ENCODE peak calls at places on chromosomes 4 and X, in ten cellular contexts. One of them, this sample, is unnamed.
A peak's percentile ranks its signal among the peaks of the same experiment; 100 is the strongest.

GRCh38 chrX:109719262-109719661 is 13.8 kb downstream of the ACSL4 start:
- DNase-seq in ovary: no peak
- DNase-seq in PC-3: no peak
- DNase-seq in HCT116: no peak
- DNase-seq in kidney epithelial cell: no peak
- DNase-seq in psoas muscle: no peak
- DNase-seq in tibial nerve: no peak
- DNase-seq in hepatocyte: no peak
- DNase-seq in endothelial cell of umbilical vein: no peak
- DNase-seq in dorsolateral prefrontal cortex: no peak
- DNase-seq in this sample: no peak

GRCh38 chr4:145609494-145610427 is 9.4 kb upstream of the MMAA start:
- DNase-seq in ovary: peak; percentile 65
- DNase-seq in PC-3: peak; percentile 90
- DNase-seq in HCT116: peak; percentile 68
- DNase-seq in kidney epithelial cell: no peak
- DNase-seq in psoas muscle: peak; percentile 24
- DNase-seq in tibial nerve: peak; percentile 90
- DNase-seq in hepatocyte: peak; percentile 71
- DNase-seq in endothelial cell of umbilical vein: peak; percentile 91
- DNase-seq in dorsolateral prefrontal cortex: peak; percentile 83
- DNase-seq in this sample: no peak

GRCh38 chr4:189787216-189788031 is 153.2 kb upstream of the FRG1 start:
- DNase-seq in ovary: no peak
- DNase-seq in PC-3: no peak
- DNase-seq in HCT116: no peak
- DNase-seq in kidney epithelial cell: no peak
- DNase-seq in psoas muscle: no peak
- DNase-seq in tibial nerve: no peak
- DNase-seq in hepatocyte: no peak
- DNase-seq in endothelial cell of umbilical vein: no peak
- DNase-seq in dorsolateral prefrontal cortex: no peak
- DNase-seq in this sample: no peak

GRCh38 chrX:400258-400657 is 13.6 kb upstream of the PPP2R3B start:
- DNase-seq in ovary: no peak
- DNase-seq in PC-3: no peak
- DNase-seq in HCT116: no peak
- DNase-seq in kidney epithelial cell: no peak
- DNase-seq in psoas muscle: no peak
- DNase-seq in tibial nerve: no peak
- DNase-seq in hepatocyte: no peak
- DNase-seq in endothelial cell of umbilical vein: no peak
- DNase-seq in dorsolateral prefrontal cortex: no peak
- DNase-seq in this sample: no peak

GRCh38 chr4:133801858-133802257 is 399.7 kb downstream of the PABPC4L start:
- DNase-seq in ovary: no peak
- DNase-seq in PC-3: no peak
- DNase-seq in HCT116: no peak
- DNase-seq in kidney epithelial cell: no peak
- DNase-seq in psoas muscle: no peak
- DNase-seq in tibial nerve: no peak
- DNase-seq in hepatocyte: no peak
- DNase-seq in endothelial cell of umbilical vein: peak; percentile 8
- DNase-seq in dorsolateral prefrontal cortex: no peak
- DNase-seq in this sample: no peak

GRCh38 chrX:109954955-109955354 is 48.0 kb upstream of the TMEM164 start:
- DNase-seq in ovary: no peak
- DNase-seq in PC-3: peak; percentile 41
- DNase-seq in HCT116: no peak
- DNase-seq in kidney epithelial cell: no peak
- DNase-seq in psoas muscle: no peak
- DNase-seq in tibial nerve: no peak
- DNase-seq in hepatocyte: no peak
- DNase-seq in endothelial cell of umbilical vein: peak; percentile 21
- DNase-seq in dorsolateral prefrontal cortex: no peak
- DNase-seq in this sample: no peak

GRCh38 chrX:68676340-68676739 is 28.9 kb downstream of the STARD8 start:
- DNase-seq in ovary: no peak
- DNase-seq in PC-3: no peak
- DNase-seq in HCT116: no peak
- DNase-seq in kidney epithelial cell: no peak
- DNase-seq in psoas muscle: no peak
- DNase-seq in tibial nerve: no peak
- DNase-seq in hepatocyte: no peak
- DNase-seq in endothelial cell of umbilical vein: no peak
- DNase-seq in dorsolateral prefrontal cortex: no peak
- DNase-seq in this sample: no peak

GRCh38 chr4:20509315-20509714 is 190.9 kb upstream of the PACRGL start:
- DNase-seq in ovary: no peak
- DNase-seq in PC-3: no peak
- DNase-seq in HCT116: no peak
- DNase-seq in kidney epithelial cell: no peak
- DNase-seq in psoas muscle: no peak
- DNase-seq in tibial nerve: no peak
- DNase-seq in hepatocyte: no peak
- DNase-seq in endothelial cell of umbilical vein: no peak
- DNase-seq in dorsolateral prefrontal cortex: no peak
- DNase-seq in this sample: no peak

GRCh38 chr4:131644619-131645018 is 1504.5 kb upstream of the PCDH10 start:
- DNase-seq in ovary: no peak
- DNase-seq in PC-3: peak; percentile 38
- DNase-seq in HCT116: peak; percentile 35
- DNase-seq in kidney epithelial cell: peak; percentile 12
- DNase-seq in psoas muscle: no peak
- DNase-seq in tibial nerve: no peak
- DNase-seq in hepatocyte: peak; percentile 26
- DNase-seq in endothelial cell of umbilical vein: peak; percentile 32
- DNase-seq in dorsolateral prefrontal cortex: no peak
- DNase-seq in this sample: no peak

GRCh38 chr4:71333960-71334951 is 4.6 kb upstream of the SLC4A4 start:
- DNase-seq in ovary: no peak
- DNase-seq in PC-3: peak; percentile 60
- DNase-seq in HCT116: no peak
- DNase-seq in kidney epithelial cell: no peak
- DNase-seq in psoas muscle: no peak
- DNase-seq in tibial nerve: no peak
- DNase-seq in hepatocyte: no peak
- DNase-seq in endothelial cell of umbilical vein: no peak
- DNase-seq in dorsolateral prefrontal cortex: no peak
- DNase-seq in this sample: no peak

GRCh38 chr4:59060895-59061294 is 1950.7 kb upstream of the IGFBP7 start:
- DNase-seq in ovary: no peak
- DNase-seq in PC-3: peak; percentile 23
- DNase-seq in HCT116: no peak
- DNase-seq in kidney epithelial cell: no peak
- DNase-seq in psoas muscle: no peak
- DNase-seq in tibial nerve: no peak
- DNase-seq in hepatocyte: no peak
- DNase-seq in endothelial cell of umbilical vein: no peak
- DNase-seq in dorsolateral prefrontal cortex: no peak
- DNase-seq in this sample: no peak

GRCh38 chr4:176186067-176186466 is 9.3 kb downstream of the SPATA4 start:
- DNase-seq in ovary: no peak
- DNase-seq in PC-3: no peak
- DNase-seq in HCT116: no peak
- DNase-seq in kidney epithelial cell: no peak
- DNase-seq in psoas muscle: no peak
- DNase-seq in tibial nerve: no peak
- DNase-seq in hepatocyte: no peak
- DNase-seq in endothelial cell of umbilical vein: no peak
- DNase-seq in dorsolateral prefrontal cortex: no peak
- DNase-seq in this sample: no peak

GRCh38 chr4:113406723-113407016 is 354.9 kb downstream of the CAMK2D start:
- DNase-seq in ovary: no peak
- DNase-seq in PC-3: peak; percentile 62
- DNase-seq in HCT116: no peak
- DNase-seq in kidney epithelial cell: no peak
- DNase-seq in psoas muscle: no peak
- DNase-seq in tibial nerve: no peak
- DNase-seq in hepatocyte: no peak
- DNase-seq in endothelial cell of umbilical vein: no peak
- DNase-seq in dorsolateral prefrontal cortex: no peak
- DNase-seq in this sample: no peak

GRCh38 chrX:10467793-10468192 is 152.6 kb downstream of the MID1 start:
- DNase-seq in ovary: no peak
- DNase-seq in PC-3: no peak
- DNase-seq in HCT116: no peak
- DNase-seq in kidney epithelial cell: no peak
- DNase-seq in psoas muscle: no peak
- DNase-seq in tibial nerve: no peak
- DNase-seq in hepatocyte: no peak
- DNase-seq in endothelial cell of umbilical vein: no peak
- DNase-seq in dorsolateral prefrontal cortex: no peak
- DNase-seq in this sample: no peak

GRCh38 chrX:73581002-73581628 is 18.1 kb downstream of the CHIC1 start:
- DNase-seq in ovary: no peak
- DNase-seq in PC-3: peak; percentile 66
- DNase-seq in HCT116: no peak
- DNase-seq in kidney epithelial cell: peak; percentile 4
- DNase-seq in psoas muscle: no peak
- DNase-seq in tibial nerve: no peak
- DNase-seq in hepatocyte: peak; percentile 6
- DNase-seq in endothelial cell of umbilical vein: peak; percentile 12
- DNase-seq in dorsolateral prefrontal cortex: no peak
- DNase-seq in this sample: no peak

GRCh38 chrX:152028611-152029010 is 54.1 kb upstream of the GABRE start:
- DNase-seq in ovary: no peak
- DNase-seq in PC-3: no peak
- DNase-seq in HCT116: no peak
- DNase-seq in kidney epithelial cell: no peak
- DNase-seq in psoas muscle: no peak
- DNase-seq in tibial nerve: no peak
- DNase-seq in hepatocyte: no peak
- DNase-seq in endothelial cell of umbilical vein: no peak
- DNase-seq in dorsolateral prefrontal cortex: no peak
- DNase-seq in this sample: no peak

GRCh38 chrX:152020895-152021294 is 46.4 kb upstream of the GABRE start:
- DNase-seq in ovary: no peak
- DNase-seq in PC-3: no peak
- DNase-seq in HCT116: no peak
- DNase-seq in kidney epithelial cell: no peak
- DNase-seq in psoas muscle: no peak
- DNase-seq in tibial nerve: no peak
- DNase-seq in hepatocyte: no peak
- DNase-seq in endothelial cell of umbilical vein: no peak
- DNase-seq in dorsolateral prefrontal cortex: no peak
- DNase-seq in this sample: no peak

GRCh38 chrX:152024710-152025109 is 50.2 kb upstream of the GABRE start:
- DNase-seq in ovary: no peak
- DNase-seq in PC-3: no peak
- DNase-seq in HCT116: no peak
- DNase-seq in kidney epithelial cell: no peak
- DNase-seq in psoas muscle: no peak
- DNase-seq in tibial nerve: no peak
- DNase-seq in hepatocyte: no peak
- DNase-seq in endothelial cell of umbilical vein: no peak
- DNase-seq in dorsolateral prefrontal cortex: no peak
- DNase-seq in this sample: no peak

DNA sequence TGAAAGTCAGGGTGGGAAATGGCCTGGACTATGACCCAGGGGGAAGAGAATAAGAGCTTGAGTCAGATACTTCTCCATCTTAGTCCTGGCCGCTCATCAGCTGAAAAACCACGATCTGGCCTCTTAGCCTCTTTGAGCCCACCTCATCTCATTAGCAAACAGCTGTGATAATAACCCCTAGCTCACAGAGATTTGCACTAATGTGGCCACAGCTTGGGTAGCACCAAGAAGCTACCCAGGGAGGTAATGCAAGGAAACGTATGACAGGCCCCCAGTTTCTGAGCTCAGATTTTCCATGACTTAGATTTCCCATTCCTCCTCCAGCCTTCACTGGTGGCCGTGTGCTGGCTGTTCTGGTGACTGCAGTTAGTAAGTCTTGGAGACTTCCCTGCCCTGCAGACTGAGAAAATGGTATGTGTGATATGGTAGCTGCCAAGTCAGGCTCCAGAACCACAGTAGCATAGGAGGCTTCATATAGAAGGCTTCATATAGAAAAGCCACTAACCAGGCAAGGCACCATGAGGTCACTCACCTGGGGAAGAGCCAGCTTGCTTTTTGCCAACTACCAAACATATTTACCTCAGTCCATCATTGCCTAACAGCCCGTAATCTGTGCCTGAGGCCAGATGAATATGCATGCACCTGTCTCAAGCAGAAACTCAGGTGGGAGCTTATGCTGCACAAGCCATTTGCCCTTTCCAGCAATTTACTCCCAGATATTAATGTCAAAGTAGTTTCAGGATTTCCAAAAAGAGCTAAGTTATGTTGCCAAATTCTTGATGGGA is 51.4 kb upstream of the GABRE start:
- DNase-seq in ovary: no peak
- DNase-seq in PC-3: no peak
- DNase-seq in HCT116: no peak
- DNase-seq in kidney epithelial cell: no peak
- DNase-seq in psoas muscle: no peak
- DNase-seq in tibial nerve: no peak
- DNase-seq in hepatocyte: no peak
- DNase-seq in endothelial cell of umbilical vein: no peak
- DNase-seq in dorsolateral prefrontal cortex: no peak
- DNase-seq in this sample: no peak
- H3K27me3 ChIP-seq in ovary: no peaks in the 10 kb centered on the region
- H3K27me3 ChIP-seq in PC-3: no peaks in the 10 kb centered on the region
- H3K27me3 ChIP-seq in HCT116: no peaks in the 10 kb centered on the region
- H3K27me3 ChIP-seq in kidney epithelial cell: no peaks in the 10 kb centered on the region
- H3K27me3 ChIP-seq in psoas muscle: no peaks in the 10 kb centered on the region
- H3K27me3 ChIP-seq in tibial nerve: no peaks in the 10 kb centered on the region
- H3K27me3 ChIP-seq in hepatocyte: no peaks in the 10 kb centered on the region
- H3K27me3 ChIP-seq in endothelial cell of umbilical vein: no peaks in the 10 kb centered on the region
- H3K27me3 ChIP-seq in dorsolateral prefrontal cortex: peaks cover 27% of the 10 kb centered on the region
- H3K27me3 ChIP-seq in this sample: no peaks in the 10 kb centered on the region

GRCh38 chrX:131217878-131218486 is 71.1 kb downstream of the IGSF1 start:
- DNase-seq in ovary: no peak
- DNase-seq in PC-3: no peak
- DNase-seq in HCT116: no peak
- DNase-seq in kidney epithelial cell: no peak
- DNase-seq in psoas muscle: no peak
- DNase-seq in tibial nerve: no peak
- DNase-seq in hepatocyte: peak; percentile 7
- DNase-seq in endothelial cell of umbilical vein: no peak
- DNase-seq in dorsolateral prefrontal cortex: no peak
- DNase-seq in this sample: no peak
- TF ChIP-seq CTCF in ovary: no peak
- TF ChIP-seq CTCF in PC-3: no peak
- TF ChIP-seq CTCF in HCT116: no peak
- TF ChIP-seq CTCF in kidney epithelial cell: no peak
- TF ChIP-seq CTCF in psoas muscle: no peak
- TF ChIP-seq CTCF in tibial nerve: no peak
- TF ChIP-seq CTCF in hepatocyte: no peak
- TF ChIP-seq CTCF in endothelial cell of umbilical vein: no peak
- TF ChIP-seq CTCF in dorsolateral prefrontal cortex: no peak
- TF ChIP-seq CTCF in this sample: no peak

GRCh38 chrX:70442224-70442623 is 2.4 kb upstream of the DLG3 start:
- DNase-seq in ovary: no peak
- DNase-seq in PC-3: no peak
- DNase-seq in HCT116: no peak
- DNase-seq in kidney epithelial cell: no peak
- DNase-seq in psoas muscle: no peak
- DNase-seq in tibial nerve: no peak
- DNase-seq in hepatocyte: no peak
- DNase-seq in endothelial cell of umbilical vein: no peak
- DNase-seq in dorsolateral prefrontal cortex: no peak
- DNase-seq in this sample: no peak
- H3K27me3 ChIP-seq in ovary: no peaks in the 10 kb centered on the region
- H3K27me3 ChIP-seq in PC-3: peaks cover 26% of the 10 kb centered on the region
- H3K27me3 ChIP-seq in HCT116: no peaks in the 10 kb centered on the region
- H3K27me3 ChIP-seq in kidney epithelial cell: peaks cover 28% of the 10 kb centered on the region
- H3K27me3 ChIP-seq in psoas muscle: no peaks in the 10 kb centered on the region
- H3K27me3 ChIP-seq in tibial nerve: peaks cover 55% of the 10 kb centered on the region
- H3K27me3 ChIP-seq in hepatocyte: peaks cover 18% of the 10 kb centered on the region
- H3K27me3 ChIP-seq in endothelial cell of umbilical vein: peaks cover 13% of the 10 kb centered on the region
- H3K27me3 ChIP-seq in dorsolateral prefrontal cortex: peaks cover 56% of the 10 kb centered on the region
- H3K27me3 ChIP-seq in this sample: peaks cover 18% of the 10 kb centered on the region

GRCh38 chr4:77958897-77959296 is 96.3 kb downstream of the MRPL1 start:
- DNase-seq in ovary: no peak
- DNase-seq in PC-3: no peak
- DNase-seq in HCT116: no peak
- DNase-seq in kidney epithelial cell: no peak
- DNase-seq in psoas muscle: no peak
- DNase-seq in tibial nerve: no peak
- DNase-seq in hepatocyte: no peak
- DNase-seq in endothelial cell of umbilical vein: no peak
- DNase-seq in dorsolateral prefrontal cortex: no peak
- DNase-seq in this sample: no peak
- TF ChIP-seq CTCF in ovary: no peak
- TF ChIP-seq CTCF in PC-3: no peak
- TF ChIP-seq CTCF in HCT116: no peak
- TF ChIP-seq CTCF in kidney epithelial cell: no peak
- TF ChIP-seq CTCF in psoas muscle: no peak
- TF ChIP-seq CTCF in tibial nerve: no peak
- TF ChIP-seq CTCF in hepatocyte: no peak
- TF ChIP-seq CTCF in endothelial cell of umbilical vein: no peak
- TF ChIP-seq CTCF in dorsolateral prefrontal cortex: no peak
- TF ChIP-seq CTCF in this sample: no peak

This sample was measured in lower lobe of right lung.